ENCODE peak calls at places on chromosomes 16 and 17, in six cellular contexts. A is WERI-Rb-1, R is GM04504, J is progenitor cell of endocrine pancreas, P is D341Med, W is amygdala. Y is an unnamed sample.

GRCh38 chr17:37361543-37361942 is 14.2 kb upstream of the C17orf78 start:
- DNase-seq in W (no peak), A (peak), R (no peak), J (no peak), P (no peak), Y (no peak)

GRCh38 chr17:62760059-62760887 is 47.8 kb downstream of the MARCHF10 start:
- DNase-seq in R (peak), J (no peak), P (no peak), W (no peak), A (no peak), Y (no peak)

GRCh38 chr17:81223758-81224122 is 975 bp upstream of the CEP131 start:
- DNase-seq in R (no peak), A (no peak), J (no peak), W (no peak), P (no peak), Y (peak)

GRCh38 chr16:31713945-31714898 is 159.4 kb upstream of the ZNF267 start:
- DNase-seq in R (no peak), J (no peak), W (no peak), A (no peak), P (no peak), Y (peak)

GRCh38 chr16:71929048-71929447 is 33.7 kb downstream of the IST1 start:
- DNase-seq in J (no peak), R (peak), P (no peak), A (no peak), W (no peak), Y (peak)

GRCh38 chr17:21573961-21574610 is 118.2 kb upstream of the KCNJ18 start:
- DNase-seq in W (peak), J (no peak), A (no peak), P (no peak), R (peak), Y (no peak)

GRCh38 chr17:64418506-64419339 is 28.1 kb upstream of the PECAM1 start:
- DNase-seq in A (no peak), P (peak), W (no peak), R (peak), J (no peak), Y (no peak)

GRCh38 chr17:58005031-58005727 is 1.9 kb downstream of the SRSF1 start:
- DNase-seq in J (no peak), P (peak), A (no peak), R (no peak), W (no peak), Y (no peak)

GRCh38 chr17:74712756-74713155 is at the start of gene CD300LF:
- DNase-seq in A (no peak), J (no peak), W (no peak), P (no peak), R (no peak), Y (no peak)

GRCh38 chr16:46832757-46833464 is 1.9 kb upstream of the C16orf87 start:
- DNase-seq in P (no peak), R (no peak), J (no peak), A (no peak), W (no peak), Y (no peak)

GRCh38 chr17:21301593-21302550 is 17.4 kb downstream of the MAP2K3 start:
- DNase-seq in J (no peak), A (no peak), W (no peak), R (no peak), P (peak), Y (peak)

GRCh38 chr17:44774271-44775135 is 15.7 kb downstream of the ADAM11 start:
- DNase-seq in P (peak), J (peak), A (peak), W (peak), R (peak), Y (peak)

GRCh38 chr17:55639096-55639495 is 83.6 kb downstream of the TMEM100 start:
- DNase-seq in A (no peak), J (no peak), R (no peak), P (no peak), W (no peak), Y (no peak)

GRCh38 chr17:80195671-80196529 is 24.2 kb downstream of the SGSH start:
- DNase-seq in P (peak), J (no peak), R (no peak), W (no peak), A (peak), Y (peak)

GRCh38 chr17:65467156-65467555 is 94.3 kb downstream of the AXIN2 start:
- DNase-seq in W (no peak), P (no peak), A (no peak), J (no peak), R (no peak), Y (no peak)

GRCh38 chr17:71412803-71413202 is 708.0 kb upstream of the SOX9 start:
- DNase-seq in J (no peak), A (no peak), P (no peak), W (no peak), R (peak), Y (no peak)

GRCh38 chr16:69823831-69824563 is 61.9 kb downstream of the WWP2 start:
- DNase-seq in R (no peak), J (no peak), A (no peak), P (no peak), W (no peak), Y (no peak)

GRCh38 chr17:48054238-48055185 is 6.4 kb downstream of the NFE2L1 start:
- DNase-seq in J (peak), A (peak), P (peak), R (peak), W (peak), Y (no peak)

GRCh38 chr16:31427441-31428276 is 501 bp downstream of the COX6A2 start:
- DNase-seq in P (no peak), R (no peak), W (peak), J (no peak), A (no peak), Y (no peak)

GRCh38 chr17:21376835-21377690 is 906 bp downstream of the KCNJ12 start:
- DNase-seq in W (no peak), P (peak), J (no peak), R (no peak), A (no peak), Y (no peak)

GRCh38 chr17:19533718-19534561 is at the start of gene SLC47A1:
- DNase-seq in W (no peak), P (peak), J (no peak), A (peak), R (no peak), Y (no peak)

GRCh38 chr16:73949574-73950348 is 346.9 kb upstream of the PSMD7 start:
- DNase-seq in P (no peak), R (peak), J (no peak), W (no peak), A (no peak), Y (no peak)

GRCh38 chr17:3956558-3956957 is 7.7 kb downstream of the ATP2A3 start:
- DNase-seq in R (no peak), W (no peak), J (no peak), A (peak), P (no peak), Y (peak)

GRCh38 chr16:56866955-56867830 is 2.2 kb downstream of the SLC12A3 start:
- DNase-seq in A (peak), J (peak), R (peak), P (peak), W (no peak), Y (peak)

GRCh38 chr17:73642659-73643011 is 1.6 kb downstream of the SDK2 start:
- DNase-seq in W (no peak), A (no peak), R (no peak), J (no peak), P (no peak), Y (no peak)

GRCh38 chr16:58488531-58488930 is 11.4 kb upstream of the NDRG4 start:
- DNase-seq in J (no peak), A (no peak), R (no peak), W (no peak), P (no peak), Y (no peak)

GRCh38 chr16:28482026-28482425 is 9.8 kb downstream of the CLN3 start:
- DNase-seq in A (no peak), W (no peak), J (no peak), P (no peak), R (no peak), Y (no peak)

GRCh38 chr17:75288784-75289121 is 480 bp downstream of the SLC25A19 start:
- DNase-seq in R (no peak), A (peak), W (no peak), J (peak), P (no peak), Y (peak)

GRCh38 chr17:16939606-16940115 is 32.3 kb downstream of the TNFRSF13B start:
- DNase-seq in J (no peak), A (no peak), P (peak), R (no peak), W (no peak), Y (no peak)

GRCh38 chr16:48517493-48517892 is 92.5 kb downstream of the N4BP1 start:
- DNase-seq in A (no peak), W (no peak), R (no peak), P (no peak), J (no peak), Y (no peak)

GRCh38 chr17:40179923-40180659 is 2.8 kb downstream of the RAPGEFL1 start:
- DNase-seq in W (no peak), A (no peak), J (no peak), R (no peak), P (no peak), Y (no peak)

GRCh38 chr17:8532021-8532420 is 96.3 kb downstream of the NDEL1 start:
- DNase-seq in P (no peak), A (no peak), J (no peak), R (no peak), W (no peak), Y (no peak)

GRCh38 chr16:50267151-50267631 is 840 bp downstream of the ADCY7 start:
- DNase-seq in A (no peak), J (no peak), R (no peak), W (no peak), P (no peak), Y (peak)

GRCh38 chr17:13593021-13593751 is 8.5 kb downstream of the HS3ST3A1 start:
- DNase-seq in P (no peak), W (no peak), A (no peak), R (no peak), J (no peak), Y (peak)

GRCh38 chr17:4501295-4501949 is 2.7 kb downstream of the SPNS2 start:
- DNase-seq in J (no peak), R (no peak), P (no peak), A (no peak), W (no peak), Y (no peak)

Y was measured in SJCRH30.